ENCODE peak calls at places on chromosomes 4 and X, in eight cellular contexts. One of them, this sample, is unnamed.

GRCh38 chr4:3520796-3521600 is 11.2 kb downstream of the LRPAP1 start:
- DNase-seq in fibroblast of the aortic adventitia: no peak
- DNase-seq in GM23248: no peak
- DNase-seq in breast epithelium: no peak
- DNase-seq in psoas muscle: no peak
- DNase-seq in heart right ventricle: no peak
- DNase-seq in MG63: no peak
- DNase-seq in dorsolateral prefrontal cortex: no peak
- DNase-seq in this sample: no peak

GRCh38 chrX:103378990-103379389 is 2.7 kb downstream of the BEX3 start:
- DNase-seq in dorsolateral prefrontal cortex: no peak
- DNase-seq in heart right ventricle: no peak
- DNase-seq in MG63: no peak
- DNase-seq in fibroblast of the aortic adventitia: no peak
- DNase-seq in breast epithelium: no peak
- DNase-seq in GM23248: no peak
- DNase-seq in psoas muscle: no peak
- DNase-seq in this sample: no peak

GRCh38 chrX:115988825-115989224 is 181.7 kb upstream of the AGTR2 start:
- DNase-seq in psoas muscle: no peak
- DNase-seq in dorsolateral prefrontal cortex: no peak
- DNase-seq in GM23248: peak; percentile 1
- DNase-seq in MG63: no peak
- DNase-seq in heart right ventricle: no peak
- DNase-seq in fibroblast of the aortic adventitia: no peak
- DNase-seq in breast epithelium: no peak
- DNase-seq in this sample: no peak

GRCh38 chrX:12704706-12705105 is 86.5 kb upstream of the PRPS2 start:
- DNase-seq in MG63: no peak
- DNase-seq in psoas muscle: no peak
- DNase-seq in fibroblast of the aortic adventitia: no peak
- DNase-seq in dorsolateral prefrontal cortex: no peak
- DNase-seq in breast epithelium: no peak
- DNase-seq in heart right ventricle: no peak
- DNase-seq in GM23248: no peak
- DNase-seq in this sample: no peak

GRCh38 chr4:150722908-150723362 is 141.0 kb downstream of the MAB21L2 start:
- DNase-seq in MG63: peak; percentile 2
- DNase-seq in breast epithelium: peak; percentile 67
- DNase-seq in fibroblast of the aortic adventitia: peak; percentile 60
- DNase-seq in dorsolateral prefrontal cortex: no peak
- DNase-seq in GM23248: peak; percentile 8
- DNase-seq in psoas muscle: peak; percentile 61
- DNase-seq in heart right ventricle: peak; percentile 81
- DNase-seq in this sample: peak; percentile 42

GRCh38 chr4:23882976-23883531 is 6.8 kb downstream of the PPARGC1A start:
- DNase-seq in MG63: no peak
- DNase-seq in GM23248: no peak
- DNase-seq in dorsolateral prefrontal cortex: no peak
- DNase-seq in fibroblast of the aortic adventitia: no peak
- DNase-seq in breast epithelium: no peak
- DNase-seq in heart right ventricle: no peak
- DNase-seq in psoas muscle: no peak
- DNase-seq in this sample: no peak

GRCh38 chr4:24321637-24322036 is 262.7 kb downstream of the DHX15 start:
- DNase-seq in MG63: no peak
- DNase-seq in breast epithelium: no peak
- DNase-seq in GM23248: no peak
- DNase-seq in dorsolateral prefrontal cortex: no peak
- DNase-seq in fibroblast of the aortic adventitia: no peak
- DNase-seq in psoas muscle: no peak
- DNase-seq in heart right ventricle: no peak
- DNase-seq in this sample: no peak

GRCh38 chr4:13665711-13666660 is 38.5 kb upstream of the BOD1L1 start:
- DNase-seq in GM23248: no peak
- DNase-seq in fibroblast of the aortic adventitia: no peak
- DNase-seq in heart right ventricle: no peak
- DNase-seq in psoas muscle: no peak
- DNase-seq in MG63: peak; percentile 20
- DNase-seq in dorsolateral prefrontal cortex: no peak
- DNase-seq in breast epithelium: no peak
- DNase-seq in this sample: no peak

GRCh38 chr4:145278341-145279121 is 98.1 kb upstream of the OTUD4 start:
- DNase-seq in heart right ventricle: no peak
- DNase-seq in fibroblast of the aortic adventitia: peak; percentile 65
- DNase-seq in breast epithelium: no peak
- DNase-seq in psoas muscle: no peak
- DNase-seq in GM23248: peak; percentile 62
- DNase-seq in dorsolateral prefrontal cortex: no peak
- DNase-seq in MG63: no peak
- DNase-seq in this sample: no peak

GRCh38 chr4:60201052-60201673 is 999.0 kb upstream of the ADGRL3 start:
- DNase-seq in heart right ventricle: peak; percentile 13
- DNase-seq in psoas muscle: no peak
- DNase-seq in MG63: no peak
- DNase-seq in GM23248: peak; percentile 60
- DNase-seq in dorsolateral prefrontal cortex: peak; percentile 26
- DNase-seq in breast epithelium: no peak
- DNase-seq in fibroblast of the aortic adventitia: peak; percentile 57
- DNase-seq in this sample: peak; percentile 38

GRCh38 chrX:46575991-46576392 is 2.4 kb downstream of the CHST7 start:
- DNase-seq in fibroblast of the aortic adventitia: peak; percentile 55
- DNase-seq in psoas muscle: peak; percentile 33
- DNase-seq in dorsolateral prefrontal cortex: no peak
- DNase-seq in breast epithelium: no peak
- DNase-seq in GM23248: peak; percentile 30
- DNase-seq in MG63: no peak
- DNase-seq in heart right ventricle: no peak
- DNase-seq in this sample: no peak

GRCh38 chr4:128134925-128135324 is 73.8 kb downstream of the LARP1B start:
- DNase-seq in heart right ventricle: no peak
- DNase-seq in psoas muscle: no peak
- DNase-seq in MG63: no peak
- DNase-seq in dorsolateral prefrontal cortex: no peak
- DNase-seq in GM23248: no peak
- DNase-seq in breast epithelium: no peak
- DNase-seq in fibroblast of the aortic adventitia: no peak
- DNase-seq in this sample: no peak

GRCh38 chr4:112147697-112148096 is 2.4 kb downstream of the FAM241A start:
- DNase-seq in psoas muscle: no peak
- DNase-seq in fibroblast of the aortic adventitia: peak; percentile 38
- DNase-seq in breast epithelium: no peak
- DNase-seq in MG63: peak; percentile 19
- DNase-seq in dorsolateral prefrontal cortex: no peak
- DNase-seq in heart right ventricle: no peak
- DNase-seq in GM23248: peak; percentile 70
- DNase-seq in this sample: no peak

GRCh38 chr4:25307596-25307995 is 5.0 kb upstream of the ZCCHC4 start:
- DNase-seq in heart right ventricle: no peak
- DNase-seq in breast epithelium: no peak
- DNase-seq in fibroblast of the aortic adventitia: no peak
- DNase-seq in psoas muscle: no peak
- DNase-seq in GM23248: no peak
- DNase-seq in dorsolateral prefrontal cortex: no peak
- DNase-seq in MG63: no peak
- DNase-seq in this sample: no peak

GRCh38 chr4:56212774-56213173 is 174.5 kb downstream of the AASDH start:
- DNase-seq in MG63: no peak
- DNase-seq in dorsolateral prefrontal cortex: no peak
- DNase-seq in GM23248: no peak
- DNase-seq in heart right ventricle: no peak
- DNase-seq in psoas muscle: no peak
- DNase-seq in fibroblast of the aortic adventitia: no peak
- DNase-seq in breast epithelium: no peak
- DNase-seq in this sample: no peak

GRCh38 chr4:95472538-95472937 is 76.2 kb downstream of the UNC5C start:
- DNase-seq in dorsolateral prefrontal cortex: no peak
- DNase-seq in psoas muscle: no peak
- DNase-seq in MG63: no peak
- DNase-seq in GM23248: no peak
- DNase-seq in breast epithelium: no peak
- DNase-seq in fibroblast of the aortic adventitia: no peak
- DNase-seq in heart right ventricle: no peak
- DNase-seq in this sample: no peak

GRCh38 chrX:47991263-47992092 is 12.3 kb downstream of the ZNF182 start:
- DNase-seq in MG63: no peak
- DNase-seq in fibroblast of the aortic adventitia: peak; percentile 7
- DNase-seq in psoas muscle: no peak
- DNase-seq in breast epithelium: no peak
- DNase-seq in dorsolateral prefrontal cortex: no peak
- DNase-seq in heart right ventricle: no peak
- DNase-seq in GM23248: peak; percentile 65
- DNase-seq in this sample: no peak

GRCh38 chr4:37446016-37446415 is 201.5 kb downstream of the NWD2 start:
- DNase-seq in fibroblast of the aortic adventitia: no peak
- DNase-seq in GM23248: no peak
- DNase-seq in breast epithelium: no peak
- DNase-seq in dorsolateral prefrontal cortex: no peak
- DNase-seq in heart right ventricle: no peak
- DNase-seq in MG63: no peak
- DNase-seq in psoas muscle: no peak
- DNase-seq in this sample: no peak

GRCh38 chr4:125283702-125284279 is 31.0 kb upstream of the FAT4 start:
- DNase-seq in heart right ventricle: no peak
- DNase-seq in fibroblast of the aortic adventitia: peak; percentile 64
- DNase-seq in psoas muscle: no peak
- DNase-seq in MG63: no peak
- DNase-seq in dorsolateral prefrontal cortex: no peak
- DNase-seq in breast epithelium: no peak
- DNase-seq in GM23248: peak; percentile 54
- DNase-seq in this sample: no peak

GRCh38 chrX:25755179-25755578 is 383.0 kb upstream of the MAGEB18 start:
- DNase-seq in psoas muscle: no peak
- DNase-seq in GM23248: no peak
- DNase-seq in breast epithelium: no peak
- DNase-seq in MG63: no peak
- DNase-seq in fibroblast of the aortic adventitia: no peak
- DNase-seq in dorsolateral prefrontal cortex: no peak
- DNase-seq in heart right ventricle: no peak
- DNase-seq in this sample: no peak
- H3K4me3 ChIP-seq in psoas muscle: no peak overlapping the region
- H3K4me3 ChIP-seq in GM23248: no peak overlapping the region
- H3K4me3 ChIP-seq in breast epithelium: no peak overlapping the region
- H3K4me3 ChIP-seq in MG63: no peak overlapping the region
- H3K4me3 ChIP-seq in fibroblast of the aortic adventitia: no peak overlapping the region
- H3K4me3 ChIP-seq in dorsolateral prefrontal cortex: no peak overlapping the region
- H3K4me3 ChIP-seq in heart right ventricle: no peak overlapping the region
- H3K4me3 ChIP-seq in this sample: no peak overlapping the region

DNA sequence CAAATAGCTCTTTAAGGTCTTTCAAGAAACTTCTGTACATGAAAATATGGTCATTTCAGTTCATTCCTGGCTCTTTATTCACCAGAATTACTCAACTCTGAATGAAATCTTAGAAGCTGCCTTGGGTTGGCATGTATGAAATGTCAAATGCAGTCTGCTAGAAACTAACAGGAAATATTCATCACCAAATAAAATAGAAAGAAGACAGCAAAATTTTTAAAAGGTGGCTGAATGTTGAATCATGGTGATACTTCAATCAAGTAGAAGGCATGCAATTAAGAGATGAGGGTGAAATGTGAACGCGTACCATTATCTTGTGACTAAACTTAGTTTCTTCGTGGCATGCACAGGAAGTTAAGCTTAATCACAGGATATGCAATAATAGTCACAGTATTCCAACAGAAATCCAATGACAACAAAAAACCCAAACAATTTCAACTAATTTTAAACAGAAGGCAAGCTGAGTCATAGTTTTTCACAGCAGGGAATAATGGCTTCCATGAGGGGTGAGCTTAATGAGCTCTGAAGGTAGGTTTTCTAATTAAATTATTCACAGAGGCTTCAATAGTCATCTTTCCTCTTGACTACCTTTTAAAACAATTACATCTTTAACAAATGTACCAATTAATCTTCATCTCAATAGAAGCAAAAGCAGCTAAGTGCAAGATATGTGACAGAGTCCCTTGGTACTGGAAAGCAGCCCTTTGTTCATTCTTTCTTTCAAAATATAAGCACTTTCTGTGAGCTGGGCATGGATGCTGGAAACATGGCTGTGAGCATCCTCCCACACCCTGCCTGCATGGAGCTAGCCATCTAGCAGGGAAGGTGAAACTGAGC is 44.5 kb downstream of the SCFD2 start:
- DNase-seq in fibroblast of the aortic adventitia: peak; percentile 88
- DNase-seq in MG63: peak; percentile 79
- DNase-seq in heart right ventricle: no peak
- DNase-seq in dorsolateral prefrontal cortex: no peak
- DNase-seq in breast epithelium: no peak
- DNase-seq in GM23248: peak; percentile 93
- DNase-seq in psoas muscle: no peak
- DNase-seq in this sample: no peak
- H3K4me3 ChIP-seq in fibroblast of the aortic adventitia: peak overlapping the region; percentile 14
- H3K4me3 ChIP-seq in MG63: peak overlapping the region; percentile 0
- H3K4me3 ChIP-seq in heart right ventricle: peak overlapping the region; percentile 14
- H3K4me3 ChIP-seq in dorsolateral prefrontal cortex: no peak overlapping the region
- H3K4me3 ChIP-seq in breast epithelium: no peak overlapping the region
- H3K4me3 ChIP-seq in GM23248: peak overlapping the region; percentile 53
- H3K4me3 ChIP-seq in psoas muscle: no peak overlapping the region
- H3K4me3 ChIP-seq in this sample: no peak overlapping the region

GRCh38 chr4:139767585-139767984 is 102.0 kb downstream of the MGST2 start:
- DNase-seq in dorsolateral prefrontal cortex: no peak
- DNase-seq in psoas muscle: no peak
- DNase-seq in heart right ventricle: no peak
- DNase-seq in fibroblast of the aortic adventitia: no peak
- DNase-seq in MG63: no peak
- DNase-seq in breast epithelium: no peak
- DNase-seq in GM23248: no peak
- DNase-seq in this sample: no peak
- H3K4me3 ChIP-seq in dorsolateral prefrontal cortex: no peak overlapping the region
- H3K4me3 ChIP-seq in psoas muscle: no peak overlapping the region
- H3K4me3 ChIP-seq in heart right ventricle: no peak overlapping the region
- H3K4me3 ChIP-seq in fibroblast of the aortic adventitia: no peak overlapping the region
- H3K4me3 ChIP-seq in MG63: no peak overlapping the region
- H3K4me3 ChIP-seq in breast epithelium: no peak overlapping the region
- H3K4me3 ChIP-seq in GM23248: no peak overlapping the region
- H3K4me3 ChIP-seq in this sample: no peak overlapping the region

DNA sequence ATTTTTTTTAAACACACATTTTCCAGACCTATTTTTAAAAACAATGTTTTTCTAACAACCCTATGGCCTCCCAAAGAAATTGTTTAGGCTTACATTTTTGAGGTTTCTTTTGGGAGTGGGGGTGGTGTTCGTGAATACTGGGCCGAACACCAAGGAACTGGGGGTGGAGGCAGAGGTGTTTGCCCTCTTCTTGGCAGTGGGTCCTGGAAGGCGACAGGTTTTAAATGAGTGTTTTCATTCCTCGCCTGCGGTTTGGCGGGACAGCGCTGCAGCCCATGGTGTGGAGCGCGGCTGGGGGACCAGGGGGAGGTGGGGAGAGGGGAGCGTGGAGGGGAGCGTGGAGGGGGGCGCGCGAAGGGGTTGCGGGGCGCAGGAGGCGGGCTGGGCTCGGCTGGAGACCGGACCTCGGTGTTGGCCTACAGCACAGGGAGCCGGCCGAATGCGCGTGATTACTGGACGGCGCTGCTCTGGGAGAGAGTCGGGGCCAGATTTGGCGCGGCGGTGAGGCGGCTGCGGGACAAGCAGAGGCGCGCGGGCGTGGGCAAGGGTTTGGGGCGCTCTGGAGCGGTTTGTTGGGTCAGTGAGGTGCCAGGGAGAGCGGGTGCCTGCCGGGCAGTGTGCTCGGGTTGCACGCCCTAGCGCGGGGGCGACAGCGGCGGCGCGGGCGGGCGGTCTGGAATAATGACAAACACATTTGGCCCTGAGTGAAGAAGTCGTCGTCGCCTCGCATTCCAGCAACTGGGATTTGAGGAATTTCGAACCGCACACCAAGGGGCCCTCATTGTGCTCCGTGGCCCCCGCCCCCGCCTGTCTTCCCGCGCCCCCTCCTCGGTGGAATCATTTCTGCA is 762 bp downstream of the PDGFRA start:
- DNase-seq in MG63: peak; percentile 94
- DNase-seq in dorsolateral prefrontal cortex: no peak
- DNase-seq in fibroblast of the aortic adventitia: peak; percentile 82
- DNase-seq in psoas muscle: peak; percentile 26
- DNase-seq in heart right ventricle: peak; percentile 27
- DNase-seq in GM23248: peak; percentile 79
- DNase-seq in breast epithelium: peak; percentile 36
- DNase-seq in this sample: no peak
- H3K4me3 ChIP-seq in MG63: peak overlapping the region; percentile 65
- H3K4me3 ChIP-seq in dorsolateral prefrontal cortex: peak overlapping the region; percentile 65
- H3K4me3 ChIP-seq in fibroblast of the aortic adventitia: peak overlapping the region; percentile 96
- H3K4me3 ChIP-seq in psoas muscle: peak overlapping the region; percentile 70
- H3K4me3 ChIP-seq in heart right ventricle: peak overlapping the region; percentile 62
- H3K4me3 ChIP-seq in GM23248: peak overlapping the region; percentile 85
- H3K4me3 ChIP-seq in breast epithelium: peak overlapping the region; percentile 82
- H3K4me3 ChIP-seq in this sample: peak overlapping the region; percentile 64

This sample was measured in Caco-2.